ENCODE peak calls at places on chromosomes 5 and 9, in seven cellular contexts. D is AG10803, G is sigmoid colon, C is GM10248, P is H9, S is epithelial cell of proximal tubule, R is cardiac fibroblast. N is an unnamed sample.

GRCh38 chr5:118956727-118957126 is 31.6 kb downstream of the DTWD2 start:
- DNase-seq in R (peak), S (no peak), G (no peak), C (no peak), P (no peak), D (peak), N (peak)

GRCh38 chr5:180377556-180378197 is 24.5 kb upstream of the GFPT2 start:
- DNase-seq in R (no peak), D (no peak), G (no peak), C (no peak), P (no peak), S (no peak), N (no peak)

GRCh38 chr9:134962065-134962997 is 44.6 kb upstream of the FCN1 start:
- DNase-seq in S (no peak), R (no peak), C (no peak), G (peak), P (no peak), D (no peak), N (no peak)

GRCh38 chr5:61449756-61450155 is 117.7 kb downstream of the ZSWIM6 start:
- DNase-seq in S (no peak), P (no peak), D (peak), R (no peak), G (no peak), C (no peak), N (no peak)

GRCh38 chr9:32426278-32426939 is 42.0 kb downstream of the ACO1 start:
- DNase-seq in G (no peak), C (no peak), R (peak), S (peak), P (no peak), D (peak), N (peak)

GRCh38 chr5:169742773-169743296 is 105.8 kb downstream of the DOCK2 start:
- DNase-seq in C (no peak), D (peak), G (no peak), P (no peak), R (peak), S (no peak), N (peak)

GRCh38 chr5:119852140-119852539 is 222.8 kb downstream of the FAM170A start:
- DNase-seq in P (no peak), R (no peak), S (no peak), G (no peak), D (no peak), C (no peak), N (no peak)

GRCh38 chr9:112751059-112751795 is 667 bp downstream of the SNX30 start:
- DNase-seq in S (no peak), G (peak), P (peak), C (peak), R (peak), D (peak), N (peak)

GRCh38 chr5:91223886-91224285 is 159.2 kb downstream of the ARRDC3 start:
- DNase-seq in G (no peak), P (no peak), S (peak), D (peak), C (no peak), R (no peak), N (peak)

GRCh38 chr5:81819556-81820314 is 68.8 kb upstream of the SSBP2 start:
- DNase-seq in R (peak), C (no peak), P (no peak), G (no peak), D (no peak), S (no peak), N (peak)

GRCh38 chr5:4873656-4874055 is 266.5 kb upstream of the ADAMTS16 start:
- DNase-seq in G (no peak), P (no peak), C (no peak), R (no peak), S (no peak), D (no peak), N (no peak)

GRCh38 chr9:91591627-91592026 is 168.0 kb upstream of the NFIL3 start:
- DNase-seq in G (no peak), P (no peak), S (no peak), D (no peak), R (no peak), C (no peak), N (no peak)
- TF ChIP-seq CTCF in G (no peak), P (no peak), S (no peak), D (no peak), R (no peak), C (no peak), N (no peak)

DNA sequence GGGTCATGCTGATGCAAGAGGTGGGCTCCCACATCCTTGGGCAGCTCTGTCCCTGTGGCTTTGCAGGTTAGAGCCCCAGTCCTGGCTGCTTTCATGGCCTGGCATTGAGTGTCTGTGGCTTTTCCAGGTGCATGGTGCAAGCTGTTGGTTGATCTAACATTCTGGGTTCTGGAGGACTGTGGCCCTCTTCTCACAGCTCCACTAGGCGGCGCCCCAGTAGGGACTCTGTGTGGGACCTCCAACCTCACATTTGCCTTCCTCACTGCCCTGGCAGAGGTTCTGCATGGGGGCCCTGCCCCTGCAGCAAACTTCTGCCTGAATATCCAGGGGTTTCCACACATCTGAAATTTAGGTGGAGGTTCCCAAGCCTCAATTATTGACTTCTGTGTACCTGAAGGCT is 150.1 kb downstream of the NNT start:
- DNase-seq in S (no peak), G (no peak), P (no peak), C (no peak), R (no peak), D (no peak), N (no peak)
- TF ChIP-seq CTCF in S (no peak), G (no peak), P (peak), C (no peak), R (peak), D (no peak), N (no peak)

GRCh38 chr9:84493284-84493947 is 152.9 kb upstream of the SLC28A3 start:
- DNase-seq in P (peak), D (no peak), R (no peak), S (no peak), C (no peak), G (peak), N (no peak)
- TF ChIP-seq CTCF in P (peak), D (no peak), R (no peak), S (peak), C (no peak), G (no peak), N (no peak)

GRCh38 chr9:37430841-37431597 is 8.5 kb downstream of the GRHPR start:
- DNase-seq in D (no peak), G (peak), R (no peak), S (no peak), P (peak), C (no peak), N (no peak)
- TF ChIP-seq CTCF in D (peak), G (no peak), R (no peak), S (no peak), P (peak), C (no peak), N (no peak)

N was measured in fibroblast of pulmonary artery.